ENCODE peak calls at places on chromosomes 6 and 20, in six cellular contexts. G, Y, D, N, C and F are unnamed samples.
A peak's percentile ranks its signal among the peaks of the same experiment; 100 is the strongest.

GRCh38 chr6:26311012-26311384 is 54.0 kb upstream of the BTN3A2 start:
- DNase-seq in G (peak; percentile 53), Y (no peak), D (peak; percentile 30), N (no peak), C (no peak), F (peak; percentile 64)

GRCh38 chr20:51095755-51096509 is 73.0 kb upstream of the KCNG1 start:
- DNase-seq in G (peak; percentile 6), Y (no peak), D (no peak), N (no peak), C (no peak), F (no peak)

GRCh38 chr6:11770546-11771466 is 7.8 kb downstream of the ADTRP start:
- DNase-seq in G (peak; percentile 100), Y (peak; percentile 98), D (peak; percentile 9), N (peak; percentile 64), C (peak; percentile 99), F (peak; percentile 100)

GRCh38 chr6:52993461-52993860 is 1.6 kb downstream of the GSTA4 start:
- DNase-seq in G (no peak), Y (no peak), D (no peak), N (no peak), C (no peak), F (no peak)

GRCh38 chr6:166312832-166313231 is 4.6 kb upstream of the PRR18 start:
- DNase-seq in G (no peak), Y (no peak), D (no peak), N (no peak), C (no peak), F (no peak)

GRCh38 chr6:42783876-42784738 is 2.3 kb downstream of the BICRAL start:
- DNase-seq in G (no peak), Y (no peak), D (no peak), N (no peak), C (no peak), F (no peak)

GRCh38 chr6:15365273-15365687 is 119.4 kb downstream of the JARID2 start:
- DNase-seq in G (peak; percentile 83), Y (peak; percentile 93), D (peak; percentile 36), N (peak; percentile 46), C (peak; percentile 71), F (peak; percentile 92)

GRCh38 chr6:45504947-45505346 is 127.2 kb upstream of the SUPT3H start:
- DNase-seq in G (peak; percentile 96), Y (no peak), D (peak; percentile 43), N (peak; percentile 79), C (peak; percentile 51), F (peak; percentile 85)

GRCh38 chr6:77466055-77467028 is 3.1 kb upstream of the HTR1B start:
- DNase-seq in G (peak; percentile 51), Y (no peak), D (peak; percentile 65), N (peak; percentile 76), C (no peak), F (peak; percentile 75)

GRCh38 chr20:32521780-32522524 is 63.2 kb downstream of the NOL4L start:
- DNase-seq in G (no peak), Y (no peak), D (peak; percentile 89), N (peak; percentile 90), C (no peak), F (peak; percentile 65)

GRCh38 chr6:125132058-125132457 is 21.5 kb upstream of the TPD52L1 start:
- DNase-seq in G (no peak), Y (no peak), D (no peak), N (no peak), C (no peak), F (no peak)

GRCh38 chr20:13037727-13038126 is 29.0 kb downstream of the SPTLC3 start:
- DNase-seq in G (no peak), Y (no peak), D (no peak), N (no peak), C (no peak), F (peak; percentile 45)

GRCh38 chr6:24925661-24926060 is 10.1 kb downstream of the RIPOR2 start:
- DNase-seq in G (no peak), Y (no peak), D (no peak), N (no peak), C (no peak), F (no peak)

GRCh38 chr6:43937236-43938177 is 167.5 kb downstream of the VEGFA start:
- DNase-seq in G (no peak), Y (peak; percentile 70), D (no peak), N (peak; percentile 29), C (no peak), F (no peak)

GRCh38 chr6:168619560-168620314 is 178.8 kb downstream of the SMOC2 start:
- DNase-seq in G (no peak), Y (no peak), D (no peak), N (no peak), C (no peak), F (no peak)

GRCh38 chr6:151763303-151763702 is 44.2 kb upstream of the ESR1 start:
- DNase-seq in G (peak; percentile 16), Y (no peak), D (no peak), N (no peak), C (no peak), F (peak; percentile 75)

GRCh38 chr6:159389695-159390094 is 220.5 kb downstream of the FNDC1 start:
- DNase-seq in G (no peak), Y (no peak), D (no peak), N (no peak), C (no peak), F (no peak)

GRCh38 chr6:137353842-137354397 is 134.7 kb upstream of the IFNGR1 start:
- DNase-seq in G (no peak), Y (no peak), D (no peak), N (no peak), C (no peak), F (no peak)

GRCh38 chr6:20564269-20564668 is 30.0 kb downstream of the CDKAL1 start:
- DNase-seq in G (no peak), Y (no peak), D (no peak), N (no peak), C (no peak), F (peak; percentile 16)

GRCh38 chr6:88492824-88493223 is 326.7 kb upstream of the CNR1 start:
- DNase-seq in G (peak; percentile 28), Y (no peak), D (no peak), N (no peak), C (no peak), F (peak; percentile 29)

DNA sequence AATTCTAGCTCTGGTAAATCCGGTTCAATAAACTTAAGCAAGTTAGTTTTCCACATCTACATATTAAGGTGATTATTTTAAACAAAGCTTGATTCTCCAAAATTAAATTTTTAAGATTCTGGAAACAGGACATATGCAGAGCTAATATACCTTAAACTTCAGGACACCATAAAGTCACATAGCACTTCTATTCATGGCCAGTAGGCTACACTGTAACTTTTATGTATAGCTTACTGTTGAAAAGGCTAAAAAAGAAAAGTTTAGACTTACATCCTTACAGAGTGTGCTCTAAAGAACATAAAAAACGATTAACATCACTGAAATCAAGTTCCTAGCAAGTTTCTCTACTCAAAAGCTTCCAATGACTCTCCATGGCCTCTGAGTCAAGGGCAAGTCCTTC is 224.7 kb downstream of the PTPRK start:
- DNase-seq in G (no peak), Y (no peak), D (no peak), N (no peak), C (no peak), F (no peak)
- TF ChIP-seq CTCF in G (peak; percentile 5), Y (no peak), D (no peak), N (peak; percentile 39), C (no peak), F (peak; percentile 25)

DNA sequence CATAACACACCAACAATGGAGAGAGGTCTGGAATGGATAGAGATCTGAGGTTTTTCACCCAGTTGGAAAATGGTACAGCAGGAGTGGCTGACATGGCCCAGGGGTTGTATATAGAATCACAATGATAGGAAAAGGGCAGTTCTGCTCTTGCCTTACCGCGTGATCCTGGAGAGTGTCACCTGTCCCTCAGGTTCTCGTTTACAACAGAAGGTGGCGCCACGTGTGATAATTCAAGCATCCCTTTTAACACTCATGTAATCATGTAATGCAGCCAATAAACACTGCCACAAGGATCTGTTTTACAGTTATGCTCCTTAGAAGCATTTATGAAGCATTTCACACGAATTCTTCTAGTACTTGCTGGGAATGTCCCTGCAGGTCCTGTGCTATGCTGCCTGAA is 12.9 kb upstream of the WFDC2 start:
- DNase-seq in G (no peak), Y (no peak), D (peak; percentile 22), N (peak; percentile 73), C (no peak), F (peak; percentile 64)
- TF ChIP-seq CTCF in G (peak; percentile 25), Y (no peak), D (peak; percentile 39), N (peak; percentile 73), C (no peak), F (peak; percentile 51)

DNA sequence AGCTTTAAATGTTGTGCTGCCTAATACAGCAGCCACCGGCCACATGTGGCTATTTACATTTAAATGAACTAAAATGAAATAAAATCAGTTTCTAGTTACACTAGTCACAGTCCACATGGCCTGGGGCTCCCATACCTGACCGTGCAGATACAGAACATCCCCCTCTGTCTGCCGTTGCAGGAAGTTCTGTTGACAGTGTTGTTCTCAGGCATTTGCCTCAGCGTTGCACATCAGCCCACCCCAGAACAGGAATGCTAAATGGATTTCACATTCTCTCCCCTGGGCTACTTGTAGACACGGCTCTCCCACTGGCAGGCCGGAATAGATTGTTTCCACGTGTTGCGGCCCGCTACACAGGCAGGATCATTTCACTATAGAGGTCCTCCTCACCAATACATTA is 26.3 kb downstream of the JAG1 start:
- DNase-seq in G (no peak), Y (peak; percentile 76), D (no peak), N (no peak), C (no peak), F (no peak)
- TF ChIP-seq CTCF in G (peak; percentile 17), Y (no peak), D (peak; percentile 17), N (peak; percentile 63), C (peak; percentile 25), F (peak; percentile 36)

GRCh38 chr6:8652710-8653109 is 217.4 kb upstream of the SLC35B3 start:
- DNase-seq in G (no peak), Y (no peak), D (no peak), N (peak; percentile 28), C (no peak), F (no peak)
- TF ChIP-seq CTCF in G (no peak), Y (no peak), D (no peak), N (no peak), C (no peak), F (no peak)

GRCh38 chr6:64250126-64250525 is 614.5 kb downstream of the PHF3 start:
- DNase-seq in G (no peak), Y (no peak), D (no peak), N (no peak), C (no peak), F (no peak)
- TF ChIP-seq CTCF in G (no peak), Y (no peak), D (no peak), N (peak; percentile 59), C (no peak), F (no peak)

GRCh38 chr20:63427724-63428330 is 44.6 kb downstream of the KCNQ2 start:
- DNase-seq in G (no peak), Y (no peak), D (no peak), N (no peak), C (no peak), F (no peak)
- TF ChIP-seq CTCF in G (no peak), Y (no peak), D (no peak), N (no peak), C (no peak), F (no peak)

GRCh38 chr6:69650703-69651102 is 146.1 kb downstream of the LMBRD1 start:
- DNase-seq in G (no peak), Y (no peak), D (no peak), N (no peak), C (no peak), F (no peak)

GRCh38 chr6:69643688-69644087 is 153.1 kb downstream of the LMBRD1 start:
- DNase-seq in G (no peak), Y (no peak), D (no peak), N (no peak), C (no peak), F (no peak)

GRCh38 chr6:69647726-69648125 is 149.1 kb downstream of the LMBRD1 start:
- DNase-seq in G (no peak), Y (no peak), D (no peak), N (no peak), C (peak; percentile 7), F (peak; percentile 1)
- TF ChIP-seq CTCF in G (no peak), Y (no peak), D (no peak), N (no peak), C (no peak), F (no peak)